ENCODE peak calls at places on chromosomes 5 and 9, in ten cellular contexts. H, M, E, A, Q, U, F, G, X and O are unnamed samples.

GRCh38 chr9:76624381-76625048 is 139.7 kb upstream of the PCA3 start:
- DNase-seq in H (no peak), M (peak), X (no peak), A (no peak), E (no peak), F (no peak), U (peak), G (no peak), Q (no peak), O (no peak)

GRCh38 chr5:135379052-135379654 is 19.9 kb downstream of the MACROH2A1 start:
- DNase-seq in G (no peak), F (no peak), X (peak), A (no peak), U (no peak), E (no peak), M (no peak), H (no peak), Q (no peak), O (no peak)

GRCh38 chr5:41524174-41524573 is 13.8 kb upstream of the PLCXD3 start:
- DNase-seq in H (no peak), X (no peak), A (no peak), F (no peak), U (peak), G (no peak), E (no peak), M (no peak), Q (no peak), O (no peak)

GRCh38 chr5:68464424-68464823 is 248.9 kb downstream of the PIK3R1 start:
- DNase-seq in F (no peak), G (no peak), A (no peak), M (no peak), U (peak), H (no peak), X (peak), E (no peak), Q (peak), O (no peak)

GRCh38 chr9:117487555-117488175 is 72.8 kb upstream of the ASTN2 start:
- DNase-seq in A (peak), X (peak), M (peak), U (peak), F (peak), G (no peak), E (no peak), Q (peak), H (peak), O (peak)

GRCh38 chr9:80158150-80158549 is 586.4 kb downstream of the TLE4 start:
- DNase-seq in G (no peak), X (no peak), Q (no peak), M (no peak), H (no peak), E (no peak), U (no peak), A (no peak), F (no peak), O (no peak)

GRCh38 chr5:2353211-2353610 is 398.3 kb downstream of the IRX2 start:
- DNase-seq in U (no peak), Q (no peak), G (no peak), X (no peak), E (no peak), M (no peak), F (no peak), H (no peak), A (no peak), O (no peak)

GRCh38 chr9:33290994-33291397 is 680 bp downstream of the NFX1 start:
- DNase-seq in Q (no peak), U (no peak), X (peak), G (no peak), H (no peak), F (no peak), E (peak), A (no peak), M (peak), O (no peak)